ENCODE peak calls at places on chromosomes 4 and X, in nine cellular contexts. One of them, this sample, is unnamed.

GRCh38 chr4:41203169-41203568 is 11.2 kb downstream of the APBB2 start:
- DNase-seq in H1: no peak
- DNase-seq in adrenal gland: no peak
- DNase-seq in lung: no peak
- DNase-seq in GM06990: no peak
- DNase-seq in heart left ventricle: no peak
- DNase-seq in astrocyte: peak
- DNase-seq in GM12878: no peak
- DNase-seq in tibial nerve: no peak
- DNase-seq in this sample: no peak

GRCh38 chr4:84733343-84734033 is 150.6 kb downstream of the CDS1 start:
- DNase-seq in H1: no peak
- DNase-seq in adrenal gland: no peak
- DNase-seq in lung: no peak
- DNase-seq in GM06990: no peak
- DNase-seq in heart left ventricle: peak
- DNase-seq in astrocyte: no peak
- DNase-seq in GM12878: no peak
- DNase-seq in tibial nerve: no peak
- DNase-seq in this sample: no peak

GRCh38 chr4:89737888-89738287 is 99.1 kb downstream of the SNCA start:
- DNase-seq in H1: no peak
- DNase-seq in adrenal gland: no peak
- DNase-seq in lung: no peak
- DNase-seq in GM06990: no peak
- DNase-seq in heart left ventricle: no peak
- DNase-seq in astrocyte: peak
- DNase-seq in GM12878: no peak
- DNase-seq in tibial nerve: no peak
- DNase-seq in this sample: peak

GRCh38 chr4:55215087-55215486 is 89.7 kb upstream of the KDR start:
- DNase-seq in H1: no peak
- DNase-seq in adrenal gland: no peak
- DNase-seq in lung: no peak
- DNase-seq in GM06990: no peak
- DNase-seq in heart left ventricle: no peak
- DNase-seq in astrocyte: no peak
- DNase-seq in GM12878: no peak
- DNase-seq in tibial nerve: no peak
- DNase-seq in this sample: no peak

GRCh38 chr4:150136036-150136435 is 57.8 kb downstream of the DCLK2 start:
- DNase-seq in H1: no peak
- DNase-seq in adrenal gland: no peak
- DNase-seq in lung: no peak
- DNase-seq in GM06990: no peak
- DNase-seq in heart left ventricle: no peak
- DNase-seq in astrocyte: peak
- DNase-seq in GM12878: no peak
- DNase-seq in tibial nerve: no peak
- DNase-seq in this sample: no peak

GRCh38 chrX:129875669-129876068 is 30.3 kb upstream of the UTP14A start:
- DNase-seq in H1: no peak
- DNase-seq in adrenal gland: no peak
- DNase-seq in lung: no peak
- DNase-seq in GM06990: no peak
- DNase-seq in heart left ventricle: no peak
- DNase-seq in astrocyte: peak
- DNase-seq in GM12878: no peak
- DNase-seq in tibial nerve: no peak
- DNase-seq in this sample: peak

GRCh38 chr4:171793723-171794122 is 19.5 kb upstream of the GALNTL6 start:
- DNase-seq in H1: no peak
- DNase-seq in adrenal gland: no peak
- DNase-seq in lung: no peak
- DNase-seq in GM06990: no peak
- DNase-seq in heart left ventricle: no peak
- DNase-seq in astrocyte: no peak
- DNase-seq in GM12878: no peak
- DNase-seq in tibial nerve: no peak
- DNase-seq in this sample: no peak

GRCh38 chrX:54825716-54826428 is 18.3 kb downstream of the MAGED2 start:
- DNase-seq in H1: no peak
- DNase-seq in adrenal gland: no peak
- DNase-seq in lung: no peak
- DNase-seq in GM06990: no peak
- DNase-seq in heart left ventricle: no peak
- DNase-seq in astrocyte: no peak
- DNase-seq in GM12878: no peak
- DNase-seq in tibial nerve: no peak
- DNase-seq in this sample: peak

GRCh38 chr4:3720461-3720860 is 45.7 kb upstream of the ADRA2C start:
- DNase-seq in H1: no peak
- DNase-seq in adrenal gland: no peak
- DNase-seq in lung: no peak
- DNase-seq in GM06990: no peak
- DNase-seq in heart left ventricle: no peak
- DNase-seq in astrocyte: no peak
- DNase-seq in GM12878: no peak
- DNase-seq in tibial nerve: no peak
- DNase-seq in this sample: no peak

GRCh38 chr4:680091-680490 is 5.7 kb downstream of the MYL5 start:
- DNase-seq in H1: no peak
- DNase-seq in adrenal gland: no peak
- DNase-seq in lung: no peak
- DNase-seq in GM06990: no peak
- DNase-seq in heart left ventricle: no peak
- DNase-seq in astrocyte: no peak
- DNase-seq in GM12878: no peak
- DNase-seq in tibial nerve: no peak
- DNase-seq in this sample: no peak

GRCh38 chrX:45788941-45789348 is 588.3 kb upstream of the DIPK2B start:
- DNase-seq in H1: no peak
- DNase-seq in adrenal gland: peak
- DNase-seq in lung: no peak
- DNase-seq in GM06990: no peak
- DNase-seq in heart left ventricle: peak
- DNase-seq in astrocyte: peak
- DNase-seq in GM12878: no peak
- DNase-seq in tibial nerve: no peak
- DNase-seq in this sample: peak

GRCh38 chrX:14032383-14032782 is 2.7 kb upstream of the GEMIN8 start:
- DNase-seq in H1: no peak
- DNase-seq in adrenal gland: peak
- DNase-seq in lung: peak
- DNase-seq in GM06990: no peak
- DNase-seq in heart left ventricle: peak
- DNase-seq in astrocyte: no peak
- DNase-seq in GM12878: no peak
- DNase-seq in tibial nerve: peak
- DNase-seq in this sample: peak

GRCh38 chrX:45714864-45715263 is 514.2 kb upstream of the DIPK2B start:
- DNase-seq in H1: no peak
- DNase-seq in adrenal gland: peak
- DNase-seq in lung: no peak
- DNase-seq in GM06990: peak
- DNase-seq in heart left ventricle: peak
- DNase-seq in astrocyte: peak
- DNase-seq in GM12878: peak
- DNase-seq in tibial nerve: no peak
- DNase-seq in this sample: peak

GRCh38 chrX:130716822-130717405 is 186.1 kb downstream of the ENOX2 start:
- DNase-seq in H1: no peak
- DNase-seq in adrenal gland: no peak
- DNase-seq in lung: no peak
- DNase-seq in GM06990: no peak
- DNase-seq in heart left ventricle: no peak
- DNase-seq in astrocyte: peak
- DNase-seq in GM12878: no peak
- DNase-seq in tibial nerve: no peak
- DNase-seq in this sample: no peak

GRCh38 chrX:30248854-30249253 is 1.9 kb downstream of the MAGEB1 start:
- DNase-seq in H1: no peak
- DNase-seq in adrenal gland: no peak
- DNase-seq in lung: no peak
- DNase-seq in GM06990: peak
- DNase-seq in heart left ventricle: no peak
- DNase-seq in astrocyte: no peak
- DNase-seq in GM12878: peak
- DNase-seq in tibial nerve: no peak
- DNase-seq in this sample: no peak

GRCh38 chr4:87360338-87360935 is 30.6 kb downstream of the HSD17B11 start:
- DNase-seq in H1: no peak
- DNase-seq in adrenal gland: no peak
- DNase-seq in lung: no peak
- DNase-seq in GM06990: no peak
- DNase-seq in heart left ventricle: no peak
- DNase-seq in astrocyte: no peak
- DNase-seq in GM12878: no peak
- DNase-seq in tibial nerve: no peak
- DNase-seq in this sample: no peak

GRCh38 chrX:50704987-50705386 is 109.0 kb downstream of the SHROOM4 start:
- DNase-seq in H1: no peak
- DNase-seq in adrenal gland: no peak
- DNase-seq in lung: no peak
- DNase-seq in GM06990: no peak
- DNase-seq in heart left ventricle: no peak
- DNase-seq in astrocyte: no peak
- DNase-seq in GM12878: no peak
- DNase-seq in tibial nerve: no peak
- DNase-seq in this sample: no peak

GRCh38 chr4:119337010-119337409 is 15.1 kb upstream of the FABP2 start:
- DNase-seq in H1: no peak
- DNase-seq in adrenal gland: peak
- DNase-seq in lung: no peak
- DNase-seq in GM06990: no peak
- DNase-seq in heart left ventricle: no peak
- DNase-seq in astrocyte: no peak
- DNase-seq in GM12878: no peak
- DNase-seq in tibial nerve: no peak
- DNase-seq in this sample: no peak
- H3K4me3 ChIP-seq in H1: no peak
- H3K4me3 ChIP-seq in adrenal gland: no peak
- H3K4me3 ChIP-seq in lung: no peak
- H3K4me3 ChIP-seq in GM06990: no peak
- H3K4me3 ChIP-seq in heart left ventricle: no peak
- H3K4me3 ChIP-seq in astrocyte: no peak
- H3K4me3 ChIP-seq in GM12878: no peak
- H3K4me3 ChIP-seq in tibial nerve: no peak
- H3K4me3 ChIP-seq in this sample: no peak

DNA sequence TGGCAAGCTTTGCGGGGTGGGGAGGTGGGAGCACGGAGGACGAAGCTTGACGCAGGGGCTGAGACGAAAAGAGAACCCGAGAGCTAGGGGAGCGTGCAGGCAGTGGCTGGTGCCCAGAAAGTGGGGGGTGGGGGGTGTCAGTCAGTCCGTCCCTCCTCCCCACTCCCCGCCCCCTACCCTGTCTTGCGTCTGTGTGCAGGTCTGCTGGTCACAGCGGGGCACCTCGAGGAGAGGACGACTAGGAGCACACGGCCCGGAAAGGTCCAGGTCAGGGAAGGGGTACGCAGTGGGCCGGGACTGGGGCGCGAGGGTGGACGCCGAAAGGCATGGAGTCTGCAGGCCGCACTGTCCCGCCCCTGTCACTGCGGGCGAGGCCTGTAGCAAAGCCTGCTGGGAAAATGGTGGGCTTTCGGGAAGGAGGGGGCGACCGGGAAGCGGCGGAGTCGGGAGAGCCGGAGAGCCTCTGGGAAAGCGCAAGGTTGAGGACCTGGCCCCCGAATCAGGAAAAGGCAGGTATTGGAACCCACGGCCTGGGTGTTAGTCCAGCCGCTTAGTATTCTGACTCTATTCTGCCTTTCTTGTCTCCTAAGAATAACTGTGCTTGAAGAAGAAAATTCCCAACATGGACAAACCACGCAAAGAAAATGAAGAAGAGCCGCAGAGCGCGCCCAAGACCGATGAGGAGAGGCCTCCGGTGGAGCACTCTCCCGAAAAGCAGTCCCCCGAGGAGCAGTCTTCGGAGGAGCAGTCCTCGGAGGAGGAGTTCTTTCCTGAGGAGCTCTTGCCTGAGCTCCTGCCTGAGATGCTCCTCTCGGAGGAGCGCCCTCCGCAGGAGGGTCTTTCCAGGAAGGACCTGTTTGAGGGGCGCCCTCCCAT is 758 bp downstream of the TCEAL1 start:
- DNase-seq in H1: peak
- DNase-seq in adrenal gland: peak
- DNase-seq in lung: peak
- DNase-seq in GM06990: peak
- DNase-seq in heart left ventricle: peak
- DNase-seq in astrocyte: peak
- DNase-seq in GM12878: no peak
- DNase-seq in tibial nerve: peak
- DNase-seq in this sample: peak
- TF ChIP-seq CTCF in H1: peak
- TF ChIP-seq CTCF in adrenal gland: peak
- TF ChIP-seq CTCF in lung: no peak
- TF ChIP-seq CTCF in GM06990: peak
- TF ChIP-seq CTCF in heart left ventricle: peak
- TF ChIP-seq CTCF in astrocyte: peak
- TF ChIP-seq CTCF in GM12878: peak
- TF ChIP-seq CTCF in tibial nerve: peak
- TF ChIP-seq CTCF in this sample: peak

GRCh38 chr4:6201580-6202091 is 1.3 kb upstream of the JAKMIP1 start:
- DNase-seq in H1: no peak
- DNase-seq in adrenal gland: no peak
- DNase-seq in lung: no peak
- DNase-seq in GM06990: peak
- DNase-seq in heart left ventricle: no peak
- DNase-seq in astrocyte: no peak
- DNase-seq in GM12878: no peak
- DNase-seq in tibial nerve: no peak
- DNase-seq in this sample: no peak
- H3K4me3 ChIP-seq in H1: no peak
- H3K4me3 ChIP-seq in adrenal gland: no peak
- H3K4me3 ChIP-seq in lung: no peak
- H3K4me3 ChIP-seq in GM06990: no peak
- H3K4me3 ChIP-seq in heart left ventricle: no peak
- H3K4me3 ChIP-seq in astrocyte: no peak
- H3K4me3 ChIP-seq in GM12878: peak
- H3K4me3 ChIP-seq in tibial nerve: no peak
- H3K4me3 ChIP-seq in this sample: no peak

GRCh38 chrX:12315526-12315925 is 177.3 kb downstream of the FRMPD4 start:
- DNase-seq in H1: no peak
- DNase-seq in adrenal gland: no peak
- DNase-seq in lung: no peak
- DNase-seq in GM06990: no peak
- DNase-seq in heart left ventricle: no peak
- DNase-seq in astrocyte: no peak
- DNase-seq in GM12878: no peak
- DNase-seq in tibial nerve: no peak
- DNase-seq in this sample: no peak

GRCh38 chrX:12322031-12322430 is 183.8 kb downstream of the FRMPD4 start:
- DNase-seq in H1: no peak
- DNase-seq in adrenal gland: no peak
- DNase-seq in lung: no peak
- DNase-seq in GM06990: no peak
- DNase-seq in heart left ventricle: no peak
- DNase-seq in astrocyte: no peak
- DNase-seq in GM12878: no peak
- DNase-seq in tibial nerve: no peak
- DNase-seq in this sample: no peak

GRCh38 chrX:12319955-12320354 is 181.7 kb downstream of the FRMPD4 start:
- DNase-seq in H1: no peak
- DNase-seq in adrenal gland: no peak
- DNase-seq in lung: no peak
- DNase-seq in GM06990: no peak
- DNase-seq in heart left ventricle: no peak
- DNase-seq in astrocyte: no peak
- DNase-seq in GM12878: no peak
- DNase-seq in tibial nerve: no peak
- DNase-seq in this sample: no peak

GRCh38 chrX:12319012-12319519 is 180.8 kb downstream of the FRMPD4 start:
- DNase-seq in H1: no peak
- DNase-seq in adrenal gland: no peak
- DNase-seq in lung: no peak
- DNase-seq in GM06990: no peak
- DNase-seq in heart left ventricle: no peak
- DNase-seq in astrocyte: no peak
- DNase-seq in GM12878: no peak
- DNase-seq in tibial nerve: no peak
- DNase-seq in this sample: no peak
- TF ChIP-seq CTCF in H1: no peak
- TF ChIP-seq CTCF in adrenal gland: no peak
- TF ChIP-seq CTCF in lung: no peak
- TF ChIP-seq CTCF in GM06990: no peak
- TF ChIP-seq CTCF in heart left ventricle: no peak
- TF ChIP-seq CTCF in astrocyte: no peak
- TF ChIP-seq CTCF in GM12878: no peak
- TF ChIP-seq CTCF in tibial nerve: no peak
- TF ChIP-seq CTCF in this sample: no peak

This sample was measured in epithelial cell of esophagus.